ENCODE peak calls at places on chromosome 14, in four cellular contexts. P, J, Z and X are unnamed samples.
A peak's percentile ranks its signal among the peaks of the same experiment; 100 is the strongest.

GRCh38 chr14:51269634-51270033 is 29.6 kb downstream of the TMX1 start:
- DNase-seq in P (no peak), J (no peak), Z (no peak), X (no peak)

GRCh38 chr14:99481745-99482099 is 513 bp downstream of the CCNK start:
- DNase-seq in P (no peak), J (no peak), Z (peak; percentile 27), X (no peak)

GRCh38 chr14:101215936-101216335 is 312.4 kb upstream of the RTL1 start:
- DNase-seq in P (no peak), J (no peak), Z (no peak), X (no peak)

GRCh38 chr14:102320033-102320660 is 601 bp downstream of the ZNF839 start:
- DNase-seq in P (no peak), J (no peak), Z (peak; percentile 52), X (peak; percentile 48)

GRCh38 chr14:53537421-53538315 is 384.5 kb upstream of the DDHD1 start:
- DNase-seq in P (no peak), J (no peak), Z (no peak), X (no peak)

GRCh38 chr14:39366460-39367386 is 65.5 kb downstream of the FBXO33 start:
- DNase-seq in P (no peak), J (no peak), Z (no peak), X (no peak)

GRCh38 chr14:73741876-73742519 is 27.8 kb upstream of the PNMA1 start:
- DNase-seq in P (no peak), J (no peak), Z (no peak), X (no peak)

GRCh38 chr14:100030441-100031153 is 34.6 kb upstream of the EVL start:
- DNase-seq in P (no peak), J (no peak), Z (peak; percentile 97), X (no peak)

GRCh38 chr14:29927596-29928341 is at the start of gene PRKD1:
- DNase-seq in P (peak; percentile 75), J (peak; percentile 43), Z (peak; percentile 66), X (peak; percentile 21)

GRCh38 chr14:100164808-100165207 is 5.4 kb upstream of the DEGS2 start:
- DNase-seq in P (no peak), J (no peak), Z (no peak), X (no peak)

GRCh38 chr14:95521001-95521400 is 4.6 kb upstream of the SYNE3 start:
- DNase-seq in P (no peak), J (no peak), Z (no peak), X (no peak)

GRCh38 chr14:104561661-104562495 is 17.7 kb upstream of the C14orf180 start:
- DNase-seq in P (no peak), J (no peak), Z (no peak), X (no peak)

GRCh38 chr14:100317897-100318808 is 5.0 kb upstream of the SLC25A47 start:
- DNase-seq in P (peak; percentile 53), J (peak; percentile 88), Z (peak; percentile 14), X (peak; percentile 88)

GRCh38 chr14:105701456-105702274 is 175.3 kb downstream of the TMEM121 start:
- DNase-seq in P (no peak), J (no peak), Z (no peak), X (no peak)

GRCh38 chr14:56490379-56490778 is 89.2 kb upstream of the TMEM260 start:
- DNase-seq in P (no peak), J (no peak), Z (peak; percentile 14), X (no peak)

GRCh38 chr14:104433401-104434213 is 146.0 kb upstream of the C14orf180 start:
- DNase-seq in P (no peak), J (no peak), Z (no peak), X (peak; percentile 19)

GRCh38 chr14:54478621-54479215 is 10.1 kb downstream of the GMFB start:
- DNase-seq in P (no peak), J (no peak), Z (no peak), X (no peak)

GRCh38 chr14:68862954-68863594 is 70.2 kb upstream of the ZFP36L1 start:
- DNase-seq in P (peak; percentile 17), J (peak; percentile 59), Z (peak; percentile 45), X (no peak)

GRCh38 chr14:36524874-36525745 is 5.1 kb upstream of the NKX2-1 start:
- DNase-seq in P (no peak), J (no peak), Z (no peak), X (no peak)

GRCh38 chr14:87049886-87050820 is 942.8 kb downstream of the GALC start:
- DNase-seq in P (no peak), J (no peak), Z (no peak), X (no peak)

GRCh38 chr14:75295061-75295461 is 16.4 kb downstream of the FOS start:
- DNase-seq in P (peak; percentile 23), J (no peak), Z (peak; percentile 78), X (peak; percentile 27)

GRCh38 chr14:49863483-49864262 is 11.1 kb upstream of the NEMF start:
- DNase-seq in P (no peak), J (no peak), Z (no peak), X (no peak)

GRCh38 chr14:55383039-55383438 is 28.6 kb downstream of the ATG14 start:
- DNase-seq in P (no peak), J (no peak), Z (peak; percentile 83), X (no peak)

GRCh38 chr14:41016213-41016612 is 590.5 kb upstream of the LRFN5 start:
- DNase-seq in P (no peak), J (no peak), Z (no peak), X (no peak)

GRCh38 chr14:94376108-94376975 is 12.1 kb downstream of the SERPINA1 start:
- DNase-seq in P (no peak), J (no peak), Z (no peak), X (no peak)

GRCh38 chr14:58239259-58240210 is 5.1 kb upstream of the PSMA3 start:
- DNase-seq in P (peak; percentile 37), J (no peak), Z (peak; percentile 27), X (no peak)

GRCh38 chr14:64035143-64035542 is 182.3 kb downstream of the SYNE2 start:
- DNase-seq in P (no peak), J (no peak), Z (peak; percentile 31), X (no peak)

GRCh38 chr14:72024043-72024407 is 91.8 kb downstream of the RGS6 start:
- DNase-seq in P (no peak), J (peak; percentile 5), Z (peak; percentile 1), X (no peak)

GRCh38 chr14:83607682-83608081 is 1922.3 kb upstream of the FLRT2 start:
- DNase-seq in P (no peak), J (no peak), Z (no peak), X (no peak)

GRCh38 chr14:78697341-78697740 is 527.2 kb downstream of the NRXN3 start:
- DNase-seq in P (no peak), J (peak; percentile 2), Z (peak; percentile 23), X (no peak)

GRCh38 chr14:75944607-75945241 is 37.1 kb downstream of the TGFB3 start:
- DNase-seq in P (no peak), J (no peak), Z (no peak), X (no peak)

GRCh38 chr14:68466491-68466977 is 326.3 kb downstream of the ZFP36L1 start:
- DNase-seq in P (no peak), J (no peak), Z (peak; percentile 99), X (no peak)

GRCh38 chr14:91323671-91324605 is 79.4 kb upstream of the GPR68 start:
- DNase-seq in P (peak; percentile 28), J (peak; percentile 68), Z (peak; percentile 17), X (peak; percentile 70)

GRCh38 chr14:64507376-64508156 is 3.0 kb downstream of the ZBTB1 start:
- DNase-seq in P (no peak), J (no peak), Z (peak; percentile 48), X (no peak)

GRCh38 chr14:97331058-97331457 is 533.9 kb downstream of the VRK1 start:
- DNase-seq in P (no peak), J (no peak), Z (no peak), X (no peak)

GRCh38 chr14:99261916-99262787 is 9.8 kb downstream of the BCL11B start:
- DNase-seq in P (no peak), J (no peak), Z (no peak), X (no peak)

GRCh38 chr14:75577724-75578098 is 709 bp upstream of the FLVCR2 start:
- DNase-seq in P (peak; percentile 67), J (peak; percentile 70), Z (peak; percentile 55), X (peak; percentile 75)